ENCODE peak calls at places on chromosomes 11 and 22, in eight cellular contexts. One of them, this sample, is unnamed.

GRCh38 chr11:120409655-120410054 is 73.4 kb downstream of the ARHGEF12 start:
- DNase-seq in ELR: no peak
- DNase-seq in adrenal gland: no peak
- DNase-seq in MV-4-11: no peak
- DNase-seq in fibroblast of the conjunctiva: no peak
- DNase-seq in NCI-H1417: no peak
- DNase-seq in endothelial cell: no peak
- DNase-seq in effector memory CD8-positive, alpha-beta T cell: no peak
- DNase-seq in this sample: no peak

GRCh38 chr11:79940165-79940564 is 499.3 kb upstream of the TENM4 start:
- DNase-seq in ELR: peak
- DNase-seq in adrenal gland: no peak
- DNase-seq in MV-4-11: no peak
- DNase-seq in fibroblast of the conjunctiva: no peak
- DNase-seq in NCI-H1417: peak
- DNase-seq in endothelial cell: no peak
- DNase-seq in effector memory CD8-positive, alpha-beta T cell: no peak
- DNase-seq in this sample: no peak

GRCh38 chr11:4071828-4072421 is 22.7 kb upstream of the RRM1 start:
- DNase-seq in ELR: no peak
- DNase-seq in adrenal gland: no peak
- DNase-seq in MV-4-11: no peak
- DNase-seq in fibroblast of the conjunctiva: no peak
- DNase-seq in NCI-H1417: peak
- DNase-seq in endothelial cell: no peak
- DNase-seq in effector memory CD8-positive, alpha-beta T cell: no peak
- DNase-seq in this sample: no peak

GRCh38 chr11:16191212-16191851 is 165.0 kb downstream of the SOX6 start:
- DNase-seq in ELR: no peak
- DNase-seq in adrenal gland: no peak
- DNase-seq in MV-4-11: peak
- DNase-seq in fibroblast of the conjunctiva: no peak
- DNase-seq in NCI-H1417: peak
- DNase-seq in endothelial cell: no peak
- DNase-seq in effector memory CD8-positive, alpha-beta T cell: no peak
- DNase-seq in this sample: no peak

GRCh38 chr11:8004008-8004407 is 16.9 kb downstream of the EIF3F start:
- DNase-seq in ELR: no peak
- DNase-seq in adrenal gland: no peak
- DNase-seq in MV-4-11: no peak
- DNase-seq in fibroblast of the conjunctiva: no peak
- DNase-seq in NCI-H1417: no peak
- DNase-seq in endothelial cell: no peak
- DNase-seq in effector memory CD8-positive, alpha-beta T cell: no peak
- DNase-seq in this sample: no peak

GRCh38 chr11:2750601-2751522 is 51.1 kb upstream of the KCNQ1OT1 start:
- DNase-seq in ELR: no peak
- DNase-seq in adrenal gland: peak
- DNase-seq in MV-4-11: no peak
- DNase-seq in fibroblast of the conjunctiva: no peak
- DNase-seq in NCI-H1417: peak
- DNase-seq in endothelial cell: no peak
- DNase-seq in effector memory CD8-positive, alpha-beta T cell: no peak
- DNase-seq in this sample: no peak

GRCh38 chr22:29205598-29206371 is at the start of gene EMID1:
- DNase-seq in ELR: peak
- DNase-seq in adrenal gland: peak
- DNase-seq in MV-4-11: no peak
- DNase-seq in fibroblast of the conjunctiva: no peak
- DNase-seq in NCI-H1417: peak
- DNase-seq in endothelial cell: peak
- DNase-seq in effector memory CD8-positive, alpha-beta T cell: no peak
- DNase-seq in this sample: peak

GRCh38 chr11:44943118-44943517 is 7.6 kb downstream of the TP53I11 start:
- DNase-seq in ELR: no peak
- DNase-seq in adrenal gland: no peak
- DNase-seq in MV-4-11: peak
- DNase-seq in fibroblast of the conjunctiva: no peak
- DNase-seq in NCI-H1417: peak
- DNase-seq in endothelial cell: no peak
- DNase-seq in effector memory CD8-positive, alpha-beta T cell: no peak
- DNase-seq in this sample: no peak

GRCh38 chr11:5686426-5686825 is 1.6 kb upstream of the TRIM5 start:
- DNase-seq in ELR: no peak
- DNase-seq in adrenal gland: no peak
- DNase-seq in MV-4-11: no peak
- DNase-seq in fibroblast of the conjunctiva: no peak
- DNase-seq in NCI-H1417: no peak
- DNase-seq in endothelial cell: no peak
- DNase-seq in effector memory CD8-positive, alpha-beta T cell: no peak
- DNase-seq in this sample: no peak

GRCh38 chr22:49350441-49351121 is 477.1 kb downstream of the BRD1 start:
- DNase-seq in ELR: no peak
- DNase-seq in adrenal gland: no peak
- DNase-seq in MV-4-11: no peak
- DNase-seq in fibroblast of the conjunctiva: no peak
- DNase-seq in NCI-H1417: no peak
- DNase-seq in endothelial cell: no peak
- DNase-seq in effector memory CD8-positive, alpha-beta T cell: no peak
- DNase-seq in this sample: no peak

GRCh38 chr22:19940536-19941364 is 822 bp upstream of the COMT start:
- DNase-seq in ELR: peak
- DNase-seq in adrenal gland: no peak
- DNase-seq in MV-4-11: no peak
- DNase-seq in fibroblast of the conjunctiva: no peak
- DNase-seq in NCI-H1417: no peak
- DNase-seq in endothelial cell: no peak
- DNase-seq in effector memory CD8-positive, alpha-beta T cell: no peak
- DNase-seq in this sample: no peak

GRCh38 chr11:27248430-27249207 is 114.4 kb downstream of the CCDC34 start:
- DNase-seq in ELR: no peak
- DNase-seq in adrenal gland: no peak
- DNase-seq in MV-4-11: no peak
- DNase-seq in fibroblast of the conjunctiva: no peak
- DNase-seq in NCI-H1417: no peak
- DNase-seq in endothelial cell: no peak
- DNase-seq in effector memory CD8-positive, alpha-beta T cell: no peak
- DNase-seq in this sample: no peak

GRCh38 chr22:38104084-38104483 is 6.4 kb downstream of the BAIAP2L2 start:
- DNase-seq in ELR: peak
- DNase-seq in adrenal gland: no peak
- DNase-seq in MV-4-11: peak
- DNase-seq in fibroblast of the conjunctiva: no peak
- DNase-seq in NCI-H1417: peak
- DNase-seq in endothelial cell: no peak
- DNase-seq in effector memory CD8-positive, alpha-beta T cell: no peak
- DNase-seq in this sample: no peak

GRCh38 chr22:50012201-50013181 is at the start of gene IL17REL:
- DNase-seq in ELR: no peak
- DNase-seq in adrenal gland: no peak
- DNase-seq in MV-4-11: no peak
- DNase-seq in fibroblast of the conjunctiva: no peak
- DNase-seq in NCI-H1417: peak
- DNase-seq in endothelial cell: peak
- DNase-seq in effector memory CD8-positive, alpha-beta T cell: no peak
- DNase-seq in this sample: no peak

GRCh38 chr11:47375546-47376085 is 2.7 kb downstream of the SPI1 start:
- DNase-seq in ELR: no peak
- DNase-seq in adrenal gland: no peak
- DNase-seq in MV-4-11: no peak
- DNase-seq in fibroblast of the conjunctiva: no peak
- DNase-seq in NCI-H1417: no peak
- DNase-seq in endothelial cell: no peak
- DNase-seq in effector memory CD8-positive, alpha-beta T cell: no peak
- DNase-seq in this sample: no peak

GRCh38 chr11:69526453-69526810 is 45.0 kb downstream of the LINC01488 start:
- DNase-seq in ELR: no peak
- DNase-seq in adrenal gland: peak
- DNase-seq in MV-4-11: no peak
- DNase-seq in fibroblast of the conjunctiva: no peak
- DNase-seq in NCI-H1417: no peak
- DNase-seq in endothelial cell: no peak
- DNase-seq in effector memory CD8-positive, alpha-beta T cell: no peak
- DNase-seq in this sample: no peak

GRCh38 chr11:120065176-120065575 is 72.7 kb downstream of the TRIM29 start:
- DNase-seq in ELR: no peak
- DNase-seq in adrenal gland: no peak
- DNase-seq in MV-4-11: no peak
- DNase-seq in fibroblast of the conjunctiva: no peak
- DNase-seq in NCI-H1417: no peak
- DNase-seq in endothelial cell: no peak
- DNase-seq in effector memory CD8-positive, alpha-beta T cell: no peak
- DNase-seq in this sample: no peak

GRCh38 chr22:44608606-44609226 is 93.3 kb upstream of the PRR5 start:
- DNase-seq in ELR: no peak
- DNase-seq in adrenal gland: no peak
- DNase-seq in MV-4-11: no peak
- DNase-seq in fibroblast of the conjunctiva: no peak
- DNase-seq in NCI-H1417: no peak
- DNase-seq in endothelial cell: no peak
- DNase-seq in effector memory CD8-positive, alpha-beta T cell: no peak
- DNase-seq in this sample: no peak

GRCh38 chr11:63745304-63746170 is 23.0 kb downstream of the ZFTA start:
- DNase-seq in ELR: peak
- DNase-seq in adrenal gland: no peak
- DNase-seq in MV-4-11: peak
- DNase-seq in fibroblast of the conjunctiva: no peak
- DNase-seq in NCI-H1417: no peak
- DNase-seq in endothelial cell: no peak
- DNase-seq in effector memory CD8-positive, alpha-beta T cell: no peak
- DNase-seq in this sample: no peak

This sample was measured in GM13976.